ENCODE peak calls at places on chromosomes 13 and 19, in six cellular contexts. I, H, T, V, W and R are unnamed samples.

GRCh38 chr19:13132471-13133166 is 14.6 kb downstream of the NACC1 start:
- DNase-seq in I (peak), H (no peak), T (no peak), V (peak), W (no peak), R (peak)

GRCh38 chr13:97119899-97120745 is 102.0 kb upstream of the MBNL2 start:
- DNase-seq in I (no peak), H (no peak), T (no peak), V (no peak), W (no peak), R (no peak)

GRCh38 chr13:30147380-30147779 is 160.0 kb downstream of the KATNAL1 start:
- DNase-seq in I (no peak), H (no peak), T (no peak), V (no peak), W (no peak), R (no peak)

GRCh38 chr19:41443813-41444455 is 978 bp downstream of the ERICH4 start:
- DNase-seq in I (no peak), H (no peak), T (no peak), V (no peak), W (no peak), R (no peak)

GRCh38 chr19:38809592-38810252 is 3.0 kb downstream of the LGALS4 start:
- DNase-seq in I (no peak), H (no peak), T (no peak), V (no peak), W (no peak), R (peak)

GRCh38 chr19:17623224-17623935 is 64.8 kb downstream of the UNC13A start:
- DNase-seq in I (no peak), H (no peak), T (no peak), V (no peak), W (no peak), R (no peak)

GRCh38 chr19:1266818-1267440 is 2.2 kb upstream of the CIRBP start:
- DNase-seq in I (peak), H (no peak), T (peak), V (peak), W (peak), R (peak)

GRCh38 chr13:64505511-64505910 is 2724.6 kb downstream of the PCDH9 start:
- DNase-seq in I (peak), H (no peak), T (no peak), V (no peak), W (no peak), R (no peak)

GRCh38 chr19:16386619-16387240 is 62.1 kb downstream of the KLF2 start:
- DNase-seq in I (peak), H (peak), T (peak), V (peak), W (no peak), R (peak)